ENCODE peak calls at places on chromosomes 4 and X, in five cellular contexts. I is ecto neural progenitor cell; T is activated naive CD4-positive, alpha-beta T cell; V is H4; P is endothelial cell. N is an unnamed sample.

GRCh38 chr4:92952426-92952825 is 648.7 kb downstream of the GRID2 start:
- DNase-seq in I (no peak), T (no peak), V (no peak), P (no peak), N (no peak)

GRCh38 chr4:102103368-102103767 is 241.9 kb downstream of the SLC39A8 start:
- DNase-seq in I (no peak), T (no peak), V (no peak), P (no peak), N (no peak)

GRCh38 chr4:112726041-112726440 is 89.1 kb downstream of the LARP7 start:
- DNase-seq in I (no peak), T (no peak), V (no peak), P (no peak), N (no peak)

GRCh38 chrX:123013141-123013540 is 170.9 kb upstream of the GRIA3 start:
- DNase-seq in I (no peak), T (no peak), V (no peak), P (no peak), N (no peak)

GRCh38 chr4:5220028-5220427 is 168.7 kb downstream of the STK32B start:
- DNase-seq in I (no peak), T (no peak), V (no peak), P (no peak), N (no peak)

GRCh38 chr4:94577136-94577535 is 125.4 kb downstream of the PDLIM5 start:
- DNase-seq in I (peak; percentile 78), T (no peak), V (peak; percentile 5), P (no peak), N (peak; percentile 54)

GRCh38 chrX:130645955-130646583 is 244.3 kb downstream of the RBMX2 start:
- DNase-seq in I (no peak), T (no peak), V (no peak), P (no peak), N (no peak)

GRCh38 chrX:119726900-119727555 is 31.4 kb upstream of the SOWAHD start:
- DNase-seq in I (no peak), T (no peak), V (no peak), P (no peak), N (no peak)

GRCh38 chrX:154300815-154301214 is 5.2 kb downstream of the TKTL1 start:
- DNase-seq in I (no peak), T (no peak), V (no peak), P (no peak), N (no peak)

GRCh38 chr4:107900067-107900466 is 31.3 kb upstream of the CYP2U1 start:
- DNase-seq in I (no peak), T (no peak), V (no peak), P (no peak), N (no peak)

GRCh38 chr4:74651198-74651597 is 143.1 kb downstream of the BTC start:
- DNase-seq in I (no peak), T (no peak), V (no peak), P (no peak), N (no peak)

GRCh38 chr4:5137927-5138326 is 86.6 kb downstream of the STK32B start:
- DNase-seq in I (no peak), T (no peak), V (no peak), P (no peak), N (no peak)

GRCh38 chr4:91116861-91117260 is 989.7 kb downstream of the CCSER1 start:
- DNase-seq in I (no peak), T (no peak), V (peak; percentile 46), P (no peak), N (no peak)

GRCh38 chr4:77073981-77074865 is 1.6 kb downstream of the CCNI start:
- DNase-seq in I (no peak), T (no peak), V (no peak), P (no peak), N (no peak)

GRCh38 chr4:152255437-152255836 is 280.5 kb downstream of the FBXW7 start:
- DNase-seq in I (no peak), T (peak; percentile 5), V (no peak), P (no peak), N (no peak)

GRCh38 chrX:22323541-22323940 is 50.8 kb downstream of the CBLL2 start:
- DNase-seq in I (no peak), T (no peak), V (peak; percentile 68), P (no peak), N (no peak)

N was measured in islet precursor cell.